ENCODE peak calls at places on chromosomes 7 and 10, in ten cellular contexts. O is amniotic stem cell; H is AG04450; X is A549; E is activated CD4-positive, alpha-beta T cell treated with anti-CD3 and anti-CD28 coated beads for 36 hours; W is GM12892; Y is NCI-H2029; L is mesenteric fat pad; G is hepatocyte; T is left cardiac atrium. I is an unnamed sample.

GRCh38 chr10:13271552-13272163 is 28.2 kb downstream of the PHYH start:
- DNase-seq in L (peak), W (peak), X (peak), E (peak), T (peak), O (no peak), G (peak), H (no peak), Y (peak), I (no peak)

GRCh38 chr7:128104109-128104742 is 73.0 kb upstream of the LRRC4 start:
- DNase-seq in Y (no peak), E (peak), L (no peak), X (no peak), G (no peak), O (no peak), W (peak), T (no peak), H (no peak), I (no peak)

GRCh38 chr7:103113164-103113563 is 35.7 kb downstream of the NAPEPLD start:
- DNase-seq in X (peak), O (peak), H (peak), E (no peak), G (no peak), Y (no peak), T (no peak), L (no peak), W (no peak), I (peak)

GRCh38 chr7:123867220-123867619 is 22.3 kb downstream of the HYAL4 start:
- DNase-seq in O (no peak), W (no peak), L (no peak), X (no peak), G (no peak), T (no peak), H (no peak), E (no peak), Y (no peak), I (no peak)

GRCh38 chr10:32207544-32207943 is 139.4 kb downstream of the EPC1 start:
- DNase-seq in Y (peak), X (peak), W (peak), G (peak), T (peak), O (no peak), H (no peak), E (peak), L (no peak), I (peak)

GRCh38 chr10:122454603-122455080 is at the start of gene ARMS2:
- DNase-seq in E (no peak), X (no peak), O (no peak), H (no peak), T (no peak), W (no peak), Y (no peak), G (no peak), L (no peak), I (no peak)

GRCh38 chr10:80158598-80159127 is 26.1 kb downstream of the PLAC9 start:
- DNase-seq in O (peak), E (no peak), T (peak), Y (peak), W (no peak), L (no peak), G (peak), X (peak), H (peak), I (peak)

GRCh38 chr7:133550145-133550544 is 297.3 kb downstream of the EXOC4 start:
- DNase-seq in O (no peak), L (no peak), G (no peak), W (no peak), X (no peak), Y (no peak), H (no peak), E (no peak), T (no peak), I (no peak)

GRCh38 chr7:150317748-150318444 is 5.3 kb upstream of the LRRC61 start:
- DNase-seq in W (no peak), Y (no peak), H (no peak), X (no peak), O (no peak), E (no peak), T (no peak), L (no peak), G (no peak), I (no peak)

GRCh38 chr7:2094454-2095039 is 138.2 kb downstream of the MAD1L1 start:
- DNase-seq in H (no peak), E (no peak), L (no peak), T (no peak), Y (no peak), X (no peak), G (no peak), O (no peak), W (no peak), I (no peak)

GRCh38 chr10:129854181-129854580 is 109.9 kb downstream of the EBF3 start:
- DNase-seq in O (no peak), W (no peak), H (no peak), Y (no peak), X (no peak), G (no peak), E (no peak), L (no peak), T (no peak), I (no peak)

GRCh38 chr7:94394058-94394398 is 667 bp upstream of the COL1A2 start:
- DNase-seq in T (peak), G (peak), E (no peak), H (peak), O (no peak), W (no peak), Y (no peak), X (no peak), L (no peak), I (no peak)

GRCh38 chr7:4009720-4010119 is 672.4 kb upstream of the FOXK1 start:
- DNase-seq in W (no peak), E (no peak), O (no peak), X (no peak), H (no peak), G (no peak), T (no peak), L (peak), Y (no peak), I (no peak)

GRCh38 chr7:55129409-55130078 is 110.7 kb downstream of the EGFR start:
- DNase-seq in G (no peak), E (no peak), H (no peak), O (peak), T (no peak), X (peak), Y (no peak), W (no peak), L (no peak), I (no peak)

I was measured in T1000.